ENCODE peak calls at places on chromosomes 16 and 17, in six cellular contexts. One of them, this sample, is unnamed. For H3K27me3 and H3K4me1, the result is how much of the 10 kb centered on the place peaks cover.

GRCh38 chr17:33508215-33508614 is 215.1 kb upstream of the ASIC2 start:
- DNase-seq in HepG2: no peak
- DNase-seq in GM23338: no peak
- DNase-seq in HCT116: no peak
- DNase-seq in GM12878: no peak
- DNase-seq in K562: peak
- DNase-seq in this sample: no peak

GRCh38 chr16:27721548-27722265 is 171.8 kb downstream of the KATNIP start:
- DNase-seq in GM12878: no peak
- DNase-seq in K562: no peak
- DNase-seq in HepG2: peak
- DNase-seq in HCT116: no peak
- DNase-seq in GM23338: no peak
- DNase-seq in this sample: no peak

GRCh38 chr16:22328081-22328725 is 31.0 kb downstream of the POLR3E start:
- DNase-seq in HepG2: no peak
- DNase-seq in GM23338: no peak
- DNase-seq in HCT116: no peak
- DNase-seq in GM12878: no peak
- DNase-seq in K562: no peak
- DNase-seq in this sample: no peak

GRCh38 chr17:34675143-34675542 is 95.8 kb downstream of the TMEM132E start:
- DNase-seq in HepG2: no peak
- DNase-seq in GM12878: no peak
- DNase-seq in HCT116: no peak
- DNase-seq in GM23338: no peak
- DNase-seq in K562: no peak
- DNase-seq in this sample: no peak

GRCh38 chr17:67800495-67800928 is 24.8 kb upstream of the BPTF start:
- DNase-seq in HepG2: peak
- DNase-seq in K562: peak
- DNase-seq in HCT116: peak
- DNase-seq in GM12878: peak
- DNase-seq in GM23338: peak
- DNase-seq in this sample: peak

GRCh38 chr17:37701424-37702020 is 43.3 kb downstream of the HNF1B start:
- DNase-seq in K562: peak
- DNase-seq in HepG2: no peak
- DNase-seq in HCT116: peak
- DNase-seq in GM23338: peak
- DNase-seq in GM12878: peak
- DNase-seq in this sample: no peak

GRCh38 chr16:47504599-47504998 is 43.5 kb downstream of the PHKB start:
- DNase-seq in K562: no peak
- DNase-seq in HCT116: no peak
- DNase-seq in HepG2: no peak
- DNase-seq in GM12878: no peak
- DNase-seq in GM23338: no peak
- DNase-seq in this sample: no peak

GRCh38 chr17:7703584-7704574 is 1.1 kb upstream of the EFNB3 start:
- DNase-seq in HCT116: no peak
- DNase-seq in K562: peak
- DNase-seq in GM12878: no peak
- DNase-seq in HepG2: peak
- DNase-seq in GM23338: peak
- DNase-seq in this sample: no peak

GRCh38 chr16:2289282-2289681 is 21.4 kb upstream of the RNPS1 start:
- DNase-seq in HCT116: no peak
- DNase-seq in K562: no peak
- DNase-seq in GM23338: no peak
- DNase-seq in GM12878: no peak
- DNase-seq in HepG2: no peak
- DNase-seq in this sample: no peak

GRCh38 chr16:24990803-24991202 is 24.4 kb downstream of the ARHGAP17 start:
- DNase-seq in GM23338: no peak
- DNase-seq in HepG2: no peak
- DNase-seq in K562: no peak
- DNase-seq in HCT116: no peak
- DNase-seq in GM12878: no peak
- DNase-seq in this sample: no peak

GRCh38 chr17:17549732-17550366 is 41.7 kb downstream of the PEMT start:
- DNase-seq in HepG2: no peak
- DNase-seq in HCT116: no peak
- DNase-seq in GM23338: no peak
- DNase-seq in K562: no peak
- DNase-seq in GM12878: no peak
- DNase-seq in this sample: no peak

GRCh38 chr16:71439531-71439930 is 2.3 kb downstream of the TLE7 start:
- DNase-seq in HepG2: no peak
- DNase-seq in HCT116: no peak
- DNase-seq in K562: no peak
- DNase-seq in GM23338: no peak
- DNase-seq in GM12878: no peak
- DNase-seq in this sample: no peak

GRCh38 chr17:20226814-20227482 is 217.8 kb downstream of the SPECC1 start:
- DNase-seq in HepG2: peak
- DNase-seq in HCT116: peak
- DNase-seq in GM23338: peak
- DNase-seq in K562: peak
- DNase-seq in GM12878: no peak
- DNase-seq in this sample: no peak

GRCh38 chr16:57999366-57999970 is 1.0 kb downstream of the ZNF319 start:
- DNase-seq in GM23338: no peak
- DNase-seq in K562: no peak
- DNase-seq in HepG2: peak
- DNase-seq in GM12878: no peak
- DNase-seq in HCT116: no peak
- DNase-seq in this sample: no peak

GRCh38 chr16:10871157-10871991 is 5.6 kb upstream of the CIITA start:
- DNase-seq in GM23338: no peak
- DNase-seq in GM12878: peak
- DNase-seq in HepG2: peak
- DNase-seq in K562: no peak
- DNase-seq in HCT116: peak
- DNase-seq in this sample: no peak

GRCh38 chr16:57592591-57593003 is 35.8 kb upstream of the ADGRG1 start:
- DNase-seq in K562: no peak
- DNase-seq in GM23338: no peak
- DNase-seq in HCT116: no peak
- DNase-seq in GM12878: no peak
- DNase-seq in HepG2: no peak
- DNase-seq in this sample: no peak

GRCh38 chr16:76856112-76856511 is 334.9 kb upstream of the MON1B start:
- DNase-seq in HCT116: no peak
- DNase-seq in GM12878: no peak
- DNase-seq in GM23338: no peak
- DNase-seq in HepG2: no peak
- DNase-seq in K562: no peak
- DNase-seq in this sample: no peak

GRCh38 chr16:21265104-21265825 is 12.8 kb downstream of the CRYM start:
- DNase-seq in GM12878: no peak
- DNase-seq in HCT116: no peak
- DNase-seq in HepG2: no peak
- DNase-seq in K562: no peak
- DNase-seq in GM23338: no peak
- DNase-seq in this sample: no peak

GRCh38 chr16:67207857-67208524 is 9.1 kb downstream of the ELMO3 start:
- DNase-seq in GM23338: no peak
- DNase-seq in HCT116: no peak
- DNase-seq in GM12878: no peak
- DNase-seq in K562: no peak
- DNase-seq in HepG2: no peak
- DNase-seq in this sample: no peak

GRCh38 chr17:19457046-19457445 is 46.0 kb downstream of the RNF112 start:
- DNase-seq in HepG2: no peak
- DNase-seq in GM12878: no peak
- DNase-seq in K562: no peak
- DNase-seq in HCT116: no peak
- DNase-seq in GM23338: no peak
- DNase-seq in this sample: no peak

GRCh38 chr17:43482103-43483012 is 1.4 kb upstream of the DHX8 start:
- DNase-seq in GM23338: no peak
- DNase-seq in HCT116: no peak
- DNase-seq in HepG2: peak
- DNase-seq in GM12878: no peak
- DNase-seq in K562: no peak
- DNase-seq in this sample: no peak

GRCh38 chr16:89557230-89557935 is 3.1 kb upstream of the RPL13 start:
- DNase-seq in HCT116: peak
- DNase-seq in GM12878: no peak
- DNase-seq in K562: peak
- DNase-seq in GM23338: peak
- DNase-seq in HepG2: peak
- DNase-seq in this sample: no peak

GRCh38 chr17:66915204-66915611 is 49.3 kb upstream of the CACNG4 start:
- DNase-seq in HCT116: peak
- DNase-seq in K562: no peak
- DNase-seq in GM12878: no peak
- DNase-seq in GM23338: peak
- DNase-seq in HepG2: peak
- DNase-seq in this sample: no peak

GRCh38 chr17:19744922-19745757 is 3.0 kb downstream of the ALDH3A1 start:
- DNase-seq in HCT116: peak
- DNase-seq in HepG2: no peak
- DNase-seq in GM23338: peak
- DNase-seq in K562: peak
- DNase-seq in GM12878: no peak
- DNase-seq in this sample: no peak

GRCh38 chr17:41391535-41391934 is 5.9 kb downstream of the KRT31 start:
- DNase-seq in HepG2: no peak
- DNase-seq in K562: no peak
- DNase-seq in HCT116: no peak
- DNase-seq in GM23338: no peak
- DNase-seq in GM12878: no peak
- DNase-seq in this sample: no peak
- H3K27me3 ChIP-seq in HepG2: under half
- H3K27me3 ChIP-seq in K562: under half
- H3K27me3 ChIP-seq in HCT116: under half
- H3K27me3 ChIP-seq in GM23338: under half
- H3K27me3 ChIP-seq in GM12878: under half
- H3K27me3 ChIP-seq in this sample: under half

DNA sequence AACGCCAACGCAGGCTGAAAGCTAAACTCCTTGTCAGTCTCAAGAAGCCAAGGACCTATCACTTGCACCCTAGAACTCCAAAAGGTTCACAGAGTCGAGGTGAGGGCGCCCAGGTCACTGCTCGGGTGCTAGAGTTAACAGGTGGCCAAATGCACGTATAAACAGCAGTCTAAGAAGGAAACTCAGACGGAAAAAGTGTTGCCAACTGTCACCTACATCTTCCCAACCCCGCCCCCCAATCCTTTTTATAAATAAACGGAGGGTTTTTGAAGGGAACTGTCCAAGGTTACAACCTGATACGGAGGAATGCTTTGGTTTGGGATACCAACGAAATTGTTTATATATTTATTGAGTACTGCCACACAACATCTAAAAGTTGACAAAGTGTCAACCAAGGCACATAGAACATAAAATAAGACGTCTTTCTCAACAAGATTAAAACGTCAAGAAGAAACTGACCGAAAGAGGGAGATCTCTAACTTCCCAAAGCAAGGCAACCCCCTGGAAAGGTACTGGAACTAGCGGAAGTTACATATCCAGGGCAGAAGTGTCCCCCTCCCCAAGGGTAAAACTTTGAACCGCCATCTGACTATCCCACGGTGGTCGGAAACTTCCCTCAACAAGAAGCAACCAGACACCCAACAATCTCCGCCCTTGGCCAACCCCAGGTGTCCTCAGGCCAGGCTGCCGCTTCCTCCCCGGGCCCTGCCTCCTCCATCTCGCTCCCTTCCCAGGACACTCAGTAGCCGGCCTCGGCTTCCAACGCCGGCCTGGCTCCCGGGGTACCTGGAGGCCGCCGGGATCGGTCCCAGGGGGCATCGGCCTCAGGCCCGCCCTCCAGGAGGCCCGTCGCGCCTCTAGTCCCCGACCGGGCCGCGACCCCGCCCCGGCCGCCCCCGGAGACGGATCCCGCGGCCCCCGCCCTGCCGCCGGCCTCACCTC is 982 bp downstream of the SPAG9 start:
- DNase-seq in K562: no peak
- DNase-seq in GM12878: no peak
- DNase-seq in HCT116: peak
- DNase-seq in GM23338: peak
- DNase-seq in HepG2: peak
- DNase-seq in this sample: no peak
- TF ChIP-seq REST in K562: peak
- TF ChIP-seq REST in GM12878: peak
- TF ChIP-seq REST in HCT116: no peak
- TF ChIP-seq REST in GM23338: peak
- TF ChIP-seq REST in HepG2: peak
- TF ChIP-seq REST in this sample: peak

DNA sequence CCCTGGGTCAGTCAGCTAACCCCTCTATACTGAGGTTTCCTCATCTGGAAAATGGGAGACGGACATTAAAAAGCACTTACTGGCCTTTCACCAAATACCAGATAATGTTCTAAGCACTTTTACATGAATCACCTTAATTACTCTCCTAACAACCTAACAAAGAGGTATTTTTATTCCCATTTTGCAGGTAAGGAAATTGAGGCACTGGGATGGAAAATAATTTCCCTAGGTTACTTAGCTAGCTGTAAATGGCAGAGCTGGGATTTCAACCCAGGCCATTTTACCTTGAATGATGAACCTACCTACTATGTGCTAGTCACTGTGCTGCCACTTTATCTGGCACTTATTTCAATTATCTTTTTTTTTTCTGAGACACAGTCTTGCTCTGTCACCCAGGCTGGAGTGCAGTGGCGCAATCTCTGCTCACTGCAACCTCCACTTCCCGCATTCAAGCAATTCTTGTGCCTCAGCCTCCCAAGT is 3.7 kb downstream of the KIF22 start:
- DNase-seq in GM12878: no peak
- DNase-seq in K562: no peak
- DNase-seq in HCT116: no peak
- DNase-seq in HepG2: no peak
- DNase-seq in GM23338: no peak
- DNase-seq in this sample: no peak
- H3K4me1 ChIP-seq in GM12878: under half
- H3K4me1 ChIP-seq in K562: under half
- H3K4me1 ChIP-seq in HCT116: under half
- H3K4me1 ChIP-seq in HepG2: under half
- H3K4me1 ChIP-seq in GM23338: under half
- H3K4me1 ChIP-seq in this sample: under half

GRCh38 chr17:81156866-81157805 is 8.2 kb upstream of the PVALEF start:
- DNase-seq in GM12878: no peak
- DNase-seq in HepG2: no peak
- DNase-seq in HCT116: no peak
- DNase-seq in K562: no peak
- DNase-seq in GM23338: no peak
- DNase-seq in this sample: no peak

GRCh38 chr17:81160306-81160705 is 5.0 kb upstream of the PVALEF start:
- DNase-seq in HepG2: no peak
- DNase-seq in GM23338: no peak
- DNase-seq in GM12878: no peak
- DNase-seq in K562: no peak
- DNase-seq in HCT116: no peak
- DNase-seq in this sample: no peak

GRCh38 chr17:81159611-81160265 is 5.6 kb upstream of the PVALEF start:
- DNase-seq in HCT116: no peak
- DNase-seq in HepG2: no peak
- DNase-seq in GM12878: no peak
- DNase-seq in K562: no peak
- DNase-seq in GM23338: no peak
- DNase-seq in this sample: no peak

GRCh38 chr17:81157848-81158687 is 7.2 kb upstream of the PVALEF start:
- DNase-seq in K562: no peak
- DNase-seq in GM23338: no peak
- DNase-seq in HepG2: no peak
- DNase-seq in GM12878: no peak
- DNase-seq in HCT116: no peak
- DNase-seq in this sample: no peak

GRCh38 chr17:81158688-81159590 is 6.4 kb upstream of the PVALEF start:
- DNase-seq in HCT116: no peak
- DNase-seq in K562: no peak
- DNase-seq in HepG2: no peak
- DNase-seq in GM23338: no peak
- DNase-seq in GM12878: no peak
- DNase-seq in this sample: no peak
- H3K27me3 ChIP-seq in HCT116: under half
- H3K27me3 ChIP-seq in K562: under half
- H3K27me3 ChIP-seq in HepG2: under half
- H3K27me3 ChIP-seq in GM23338: under half
- H3K27me3 ChIP-seq in GM12878: under half
- H3K27me3 ChIP-seq in this sample: under half